ENCODE peak calls at places on chromosomes 6 and 20, in seven cellular contexts. One of them, this sample, is unnamed.

GRCh38 chr6:134003542-134003951 is 48.9 kb downstream of the SLC2A12 start:
- DNase-seq in vagina: no peak
- DNase-seq in dorsolateral prefrontal cortex: no peak
- DNase-seq in ovary: no peak
- DNase-seq in HCT116: no peak
- DNase-seq in psoas muscle: no peak
- DNase-seq in cardiac muscle cell: peak
- DNase-seq in this sample: no peak

GRCh38 chr6:894274-894673 is 201.3 kb upstream of the EXOC2 start:
- DNase-seq in HCT116: no peak
- DNase-seq in dorsolateral prefrontal cortex: no peak
- DNase-seq in vagina: no peak
- DNase-seq in psoas muscle: no peak
- DNase-seq in cardiac muscle cell: no peak
- DNase-seq in ovary: no peak
- DNase-seq in this sample: no peak

GRCh38 chr6:131135244-131136020 is at the start of gene AKAP7:
- DNase-seq in dorsolateral prefrontal cortex: peak
- DNase-seq in ovary: peak
- DNase-seq in vagina: no peak
- DNase-seq in HCT116: peak
- DNase-seq in cardiac muscle cell: peak
- DNase-seq in psoas muscle: peak
- DNase-seq in this sample: peak

GRCh38 chr20:10047427-10047826 is 12.6 kb downstream of the ANKEF1 start:
- DNase-seq in HCT116: no peak
- DNase-seq in psoas muscle: no peak
- DNase-seq in dorsolateral prefrontal cortex: no peak
- DNase-seq in cardiac muscle cell: peak
- DNase-seq in ovary: no peak
- DNase-seq in vagina: no peak
- DNase-seq in this sample: no peak

GRCh38 chr6:65706436-65706835 is 590 bp downstream of the EYS start:
- DNase-seq in psoas muscle: no peak
- DNase-seq in vagina: no peak
- DNase-seq in ovary: no peak
- DNase-seq in HCT116: no peak
- DNase-seq in dorsolateral prefrontal cortex: no peak
- DNase-seq in cardiac muscle cell: no peak
- DNase-seq in this sample: no peak

GRCh38 chr6:43636312-43636667 is 650 bp downstream of the MAD2L1BP start:
- DNase-seq in psoas muscle: no peak
- DNase-seq in HCT116: no peak
- DNase-seq in dorsolateral prefrontal cortex: no peak
- DNase-seq in ovary: no peak
- DNase-seq in cardiac muscle cell: peak
- DNase-seq in vagina: no peak
- DNase-seq in this sample: no peak

GRCh38 chr6:21949211-21949801 is 347.5 kb downstream of the PRL start:
- DNase-seq in HCT116: no peak
- DNase-seq in cardiac muscle cell: no peak
- DNase-seq in psoas muscle: no peak
- DNase-seq in ovary: no peak
- DNase-seq in vagina: no peak
- DNase-seq in dorsolateral prefrontal cortex: no peak
- DNase-seq in this sample: no peak

GRCh38 chr20:48732081-48732829 is 95.5 kb downstream of the PREX1 start:
- DNase-seq in ovary: no peak
- DNase-seq in cardiac muscle cell: no peak
- DNase-seq in dorsolateral prefrontal cortex: no peak
- DNase-seq in psoas muscle: no peak
- DNase-seq in vagina: no peak
- DNase-seq in HCT116: no peak
- DNase-seq in this sample: no peak

GRCh38 chr6:66883453-66883852 is 1176.4 kb upstream of the EYS start:
- DNase-seq in dorsolateral prefrontal cortex: no peak
- DNase-seq in ovary: no peak
- DNase-seq in cardiac muscle cell: no peak
- DNase-seq in vagina: no peak
- DNase-seq in HCT116: no peak
- DNase-seq in psoas muscle: no peak
- DNase-seq in this sample: no peak

GRCh38 chr6:37218501-37218900 is 39.1 kb upstream of the TBC1D22B start:
- DNase-seq in HCT116: no peak
- DNase-seq in psoas muscle: no peak
- DNase-seq in cardiac muscle cell: no peak
- DNase-seq in dorsolateral prefrontal cortex: no peak
- DNase-seq in vagina: no peak
- DNase-seq in ovary: no peak
- DNase-seq in this sample: no peak

GRCh38 chr6:10694302-10695085 is at the start of the genes C6orf52 and PAK1IP1:
- DNase-seq in vagina: peak
- DNase-seq in HCT116: peak
- DNase-seq in cardiac muscle cell: peak
- DNase-seq in dorsolateral prefrontal cortex: peak
- DNase-seq in ovary: peak
- DNase-seq in psoas muscle: peak
- DNase-seq in this sample: peak

GRCh38 chr20:1364106-1364505 is 28.7 kb downstream of the FKBP1A start:
- DNase-seq in HCT116: no peak
- DNase-seq in ovary: no peak
- DNase-seq in psoas muscle: no peak
- DNase-seq in vagina: peak
- DNase-seq in dorsolateral prefrontal cortex: no peak
- DNase-seq in cardiac muscle cell: no peak
- DNase-seq in this sample: no peak

GRCh38 chr20:708956-709355 is 33.4 kb upstream of the SCRT2 start:
- DNase-seq in dorsolateral prefrontal cortex: no peak
- DNase-seq in vagina: no peak
- DNase-seq in ovary: no peak
- DNase-seq in cardiac muscle cell: no peak
- DNase-seq in HCT116: no peak
- DNase-seq in psoas muscle: no peak
- DNase-seq in this sample: no peak

GRCh38 chr6:96792791-96793190 is 44.5 kb downstream of the GPR63 start:
- DNase-seq in vagina: no peak
- DNase-seq in ovary: no peak
- DNase-seq in dorsolateral prefrontal cortex: no peak
- DNase-seq in HCT116: no peak
- DNase-seq in cardiac muscle cell: no peak
- DNase-seq in psoas muscle: no peak
- DNase-seq in this sample: no peak

GRCh38 chr6:136365781-136366354 is 76.2 kb upstream of the BCLAF1 start:
- DNase-seq in dorsolateral prefrontal cortex: peak
- DNase-seq in vagina: no peak
- DNase-seq in ovary: no peak
- DNase-seq in psoas muscle: peak
- DNase-seq in HCT116: no peak
- DNase-seq in cardiac muscle cell: no peak
- DNase-seq in this sample: no peak

GRCh38 chr20:24580006-24580405 is 110.6 kb downstream of the SYNDIG1 start:
- DNase-seq in dorsolateral prefrontal cortex: no peak
- DNase-seq in ovary: no peak
- DNase-seq in cardiac muscle cell: no peak
- DNase-seq in HCT116: no peak
- DNase-seq in vagina: no peak
- DNase-seq in psoas muscle: no peak
- DNase-seq in this sample: no peak

GRCh38 chr6:87346700-87347099 is 2.1 kb downstream of the C6orf163 start:
- DNase-seq in HCT116: no peak
- DNase-seq in psoas muscle: no peak
- DNase-seq in cardiac muscle cell: no peak
- DNase-seq in dorsolateral prefrontal cortex: no peak
- DNase-seq in ovary: no peak
- DNase-seq in vagina: no peak
- DNase-seq in this sample: no peak

GRCh38 chr6:5746392-5747140 is 260.2 kb downstream of the NRN1 start:
- DNase-seq in ovary: no peak
- DNase-seq in cardiac muscle cell: no peak
- DNase-seq in vagina: no peak
- DNase-seq in psoas muscle: no peak
- DNase-seq in HCT116: no peak
- DNase-seq in dorsolateral prefrontal cortex: no peak
- DNase-seq in this sample: no peak

GRCh38 chr6:29603930-29604329 is 19.0 kb downstream of the OR2H2 start:
- DNase-seq in ovary: no peak
- DNase-seq in dorsolateral prefrontal cortex: no peak
- DNase-seq in psoas muscle: no peak
- DNase-seq in HCT116: no peak
- DNase-seq in vagina: no peak
- DNase-seq in cardiac muscle cell: no peak
- DNase-seq in this sample: no peak

GRCh38 chr6:27532820-27533538 is 60.1 kb upstream of the ZNF184 start:
- DNase-seq in vagina: no peak
- DNase-seq in HCT116: peak
- DNase-seq in dorsolateral prefrontal cortex: no peak
- DNase-seq in psoas muscle: no peak
- DNase-seq in cardiac muscle cell: peak
- DNase-seq in ovary: no peak
- DNase-seq in this sample: no peak

GRCh38 chr20:21920231-21920630 is 214.8 kb downstream of the PAX1 start:
- DNase-seq in psoas muscle: no peak
- DNase-seq in cardiac muscle cell: no peak
- DNase-seq in dorsolateral prefrontal cortex: no peak
- DNase-seq in HCT116: no peak
- DNase-seq in ovary: no peak
- DNase-seq in vagina: no peak
- DNase-seq in this sample: no peak

GRCh38 chr6:64415936-64416335 is 780.3 kb downstream of the PHF3 start:
- DNase-seq in ovary: no peak
- DNase-seq in psoas muscle: no peak
- DNase-seq in HCT116: no peak
- DNase-seq in vagina: no peak
- DNase-seq in dorsolateral prefrontal cortex: no peak
- DNase-seq in cardiac muscle cell: peak
- DNase-seq in this sample: no peak

GRCh38 chr6:146999766-147000165 is 204.5 kb upstream of the STXBP5 start:
- DNase-seq in ovary: no peak
- DNase-seq in vagina: no peak
- DNase-seq in psoas muscle: no peak
- DNase-seq in HCT116: no peak
- DNase-seq in dorsolateral prefrontal cortex: no peak
- DNase-seq in cardiac muscle cell: no peak
- DNase-seq in this sample: no peak

GRCh38 chr6:2531426-2532208 is 219.1 kb downstream of the MYLK4 start:
- DNase-seq in psoas muscle: no peak
- DNase-seq in ovary: no peak
- DNase-seq in cardiac muscle cell: peak
- DNase-seq in vagina: no peak
- DNase-seq in HCT116: no peak
- DNase-seq in dorsolateral prefrontal cortex: no peak
- DNase-seq in this sample: no peak

GRCh38 chr6:157657754-157658153 is 165.3 kb upstream of the SNX9 start:
- DNase-seq in cardiac muscle cell: no peak
- DNase-seq in psoas muscle: no peak
- DNase-seq in dorsolateral prefrontal cortex: no peak
- DNase-seq in vagina: no peak
- DNase-seq in HCT116: no peak
- DNase-seq in ovary: no peak
- DNase-seq in this sample: no peak

GRCh38 chr20:12927489-12927888 is 81.3 kb upstream of the SPTLC3 start:
- DNase-seq in vagina: no peak
- DNase-seq in HCT116: no peak
- DNase-seq in cardiac muscle cell: peak
- DNase-seq in ovary: no peak
- DNase-seq in psoas muscle: no peak
- DNase-seq in dorsolateral prefrontal cortex: no peak
- DNase-seq in this sample: no peak

GRCh38 chr20:20466341-20466879 is 98.5 kb downstream of the INSM1 start:
- DNase-seq in cardiac muscle cell: peak
- DNase-seq in dorsolateral prefrontal cortex: no peak
- DNase-seq in vagina: no peak
- DNase-seq in psoas muscle: no peak
- DNase-seq in ovary: no peak
- DNase-seq in HCT116: no peak
- DNase-seq in this sample: peak

GRCh38 chr20:50477260-50477659 is 32.9 kb upstream of the PTPN1 start:
- DNase-seq in HCT116: no peak
- DNase-seq in vagina: no peak
- DNase-seq in ovary: no peak
- DNase-seq in psoas muscle: no peak
- DNase-seq in dorsolateral prefrontal cortex: no peak
- DNase-seq in cardiac muscle cell: no peak
- DNase-seq in this sample: no peak
- TF ChIP-seq CTCF in HCT116: peak
- TF ChIP-seq CTCF in vagina: no peak
- TF ChIP-seq CTCF in ovary: no peak
- TF ChIP-seq CTCF in psoas muscle: no peak
- TF ChIP-seq CTCF in dorsolateral prefrontal cortex: no peak
- TF ChIP-seq CTCF in cardiac muscle cell: no peak
- TF ChIP-seq CTCF in this sample: no peak

DNA sequence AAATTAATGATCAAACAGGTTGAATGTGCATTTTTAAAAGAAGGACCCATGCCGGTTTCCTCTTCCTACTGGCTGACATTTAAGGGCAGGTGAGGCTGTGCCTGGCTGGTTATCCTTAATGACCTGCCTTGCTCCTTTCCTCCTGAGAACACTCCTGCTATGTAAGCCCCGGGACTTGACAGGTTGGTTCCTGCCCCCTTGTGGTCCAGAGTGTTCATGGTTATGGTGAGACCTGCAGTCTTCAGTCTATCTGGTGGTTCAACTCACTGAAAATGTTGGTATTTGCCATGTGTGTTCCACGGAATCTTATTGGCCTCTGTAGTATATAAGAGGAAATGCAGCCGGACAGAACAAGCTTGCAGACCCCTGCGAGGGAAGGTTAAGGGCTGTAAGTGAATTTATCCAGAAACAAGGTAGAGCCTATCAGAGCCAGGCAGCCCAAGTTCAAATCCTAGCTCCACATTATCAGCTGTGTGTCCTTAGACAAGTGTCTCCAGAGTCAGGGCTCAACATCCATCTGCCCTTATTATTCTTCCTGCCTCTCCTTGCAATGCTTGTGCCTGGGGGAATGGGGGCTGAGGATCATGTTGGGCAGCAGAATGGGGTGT is 5.2 kb upstream of the BPIFA3 start:
- DNase-seq in ovary: no peak
- DNase-seq in psoas muscle: no peak
- DNase-seq in cardiac muscle cell: peak
- DNase-seq in dorsolateral prefrontal cortex: peak
- DNase-seq in HCT116: peak
- DNase-seq in vagina: no peak
- DNase-seq in this sample: peak
- TF ChIP-seq CTCF in ovary: no peak
- TF ChIP-seq CTCF in psoas muscle: no peak
- TF ChIP-seq CTCF in cardiac muscle cell: peak
- TF ChIP-seq CTCF in dorsolateral prefrontal cortex: peak
- TF ChIP-seq CTCF in HCT116: peak
- TF ChIP-seq CTCF in vagina: no peak
- TF ChIP-seq CTCF in this sample: peak

GRCh38 chr6:69489970-69490369 is 306.8 kb downstream of the LMBRD1 start:
- DNase-seq in cardiac muscle cell: no peak
- DNase-seq in psoas muscle: no peak
- DNase-seq in dorsolateral prefrontal cortex: no peak
- DNase-seq in vagina: no peak
- DNase-seq in ovary: no peak
- DNase-seq in HCT116: no peak
- DNase-seq in this sample: no peak

GRCh38 chr6:69487688-69488087 is 309.1 kb downstream of the LMBRD1 start:
- DNase-seq in ovary: no peak
- DNase-seq in vagina: no peak
- DNase-seq in HCT116: no peak
- DNase-seq in dorsolateral prefrontal cortex: no peak
- DNase-seq in psoas muscle: no peak
- DNase-seq in cardiac muscle cell: no peak
- DNase-seq in this sample: no peak
- TF ChIP-seq CTCF in ovary: no peak
- TF ChIP-seq CTCF in vagina: no peak
- TF ChIP-seq CTCF in HCT116: peak
- TF ChIP-seq CTCF in dorsolateral prefrontal cortex: no peak
- TF ChIP-seq CTCF in psoas muscle: peak
- TF ChIP-seq CTCF in cardiac muscle cell: no peak
- TF ChIP-seq CTCF in this sample: no peak

GRCh38 chr6:14118091-14118439 is 493 bp downstream of the CD83 start:
- DNase-seq in dorsolateral prefrontal cortex: no peak
- DNase-seq in HCT116: no peak
- DNase-seq in vagina: no peak
- DNase-seq in ovary: no peak
- DNase-seq in cardiac muscle cell: no peak
- DNase-seq in psoas muscle: no peak
- DNase-seq in this sample: no peak
- TF ChIP-seq CTCF in dorsolateral prefrontal cortex: no peak
- TF ChIP-seq CTCF in HCT116: no peak
- TF ChIP-seq CTCF in vagina: no peak
- TF ChIP-seq CTCF in ovary: no peak
- TF ChIP-seq CTCF in cardiac muscle cell: no peak
- TF ChIP-seq CTCF in psoas muscle: no peak
- TF ChIP-seq CTCF in this sample: no peak